ENCODE peak calls at places on chromosomes 16 and 17, in six cellular contexts. A is H1, K is IMR-90, T is colonic mucosa, I is Caco-2, M is HepG2. Y is an unnamed sample. For H3K27me3, the result is how much of the 10 kb centered on the place peaks cover.

GRCh38 chr17:68432086-68432864 is 25.0 kb downstream of the WIPI1 start:
- DNase-seq in A (no peak), T (no peak), I (no peak), K (no peak), M (no peak), Y (no peak)

GRCh38 chr17:20612635-20613034 is 33.1 kb downstream of the CDRT15L2 start:
- DNase-seq in K (no peak), M (no peak), I (no peak), T (no peak), A (no peak), Y (no peak)

GRCh38 chr16:57807252-57807967 is 5.1 kb upstream of the KIFC3 start:
- DNase-seq in K (no peak), I (no peak), A (no peak), T (no peak), M (no peak), Y (no peak)

GRCh38 chr16:68069511-68070248 is 15.5 kb upstream of the NFATC3 start:
- DNase-seq in I (no peak), A (peak), M (no peak), K (no peak), T (peak), Y (no peak)

GRCh38 chr16:11949527-11949926 is 7.7 kb upstream of the NPIPB2 start:
- DNase-seq in T (no peak), M (peak), K (peak), I (peak), A (peak), Y (peak)

GRCh38 chr17:55911186-55911585 is 160.3 kb downstream of the PCTP start:
- DNase-seq in M (no peak), A (no peak), K (no peak), T (no peak), I (no peak), Y (no peak)

GRCh38 chr17:81097134-81097942 is 62.4 kb downstream of the BAIAP2 start:
- DNase-seq in M (peak), I (no peak), A (peak), T (peak), K (peak), Y (peak)

GRCh38 chr17:30344283-30345088 is 10.6 kb upstream of the TMIGD1 start:
- DNase-seq in K (peak), M (peak), I (peak), T (peak), A (no peak), Y (no peak)

GRCh38 chr16:18931756-18932155 is 5.5 kb upstream of the SMG1 start:
- DNase-seq in K (no peak), A (no peak), T (no peak), I (no peak), M (peak), Y (no peak)

GRCh38 chr16:48128769-48129168 is 27.0 kb downstream of the ABCC12 start:
- DNase-seq in M (no peak), A (no peak), I (no peak), T (no peak), K (no peak), Y (no peak)

GRCh38 chr16:84699712-84700517 is at the start of gene USP10:
- DNase-seq in M (peak), A (peak), K (peak), T (peak), I (peak), Y (peak)

GRCh38 chr17:47934856-47935255 is 6.5 kb upstream of the PNPO start:
- DNase-seq in A (no peak), M (no peak), K (peak), I (no peak), T (no peak), Y (no peak)

GRCh38 chr17:19391432-19391831 is 4.4 kb upstream of the MFAP4 start:
- DNase-seq in M (no peak), T (no peak), I (no peak), K (no peak), A (no peak), Y (no peak)

GRCh38 chr16:89476811-89477261 is 13.5 kb downstream of the ANKRD11 start:
- DNase-seq in K (no peak), I (no peak), A (no peak), T (no peak), M (no peak), Y (no peak)

GRCh38 chr16:19179890-19180490 is 11.9 kb downstream of the SYT17 start:
- DNase-seq in K (peak), M (peak), I (peak), T (peak), A (peak), Y (peak)

GRCh38 chr17:16215965-16216316 is 607 bp upstream of the NCOR1 start:
- DNase-seq in I (peak), M (peak), A (no peak), K (no peak), T (peak), Y (no peak)

GRCh38 chr16:88888057-88888777 is 21.8 kb upstream of the PABPN1L start:
- DNase-seq in I (no peak), K (no peak), A (no peak), M (no peak), T (no peak), Y (no peak)

GRCh38 chr17:50483266-50483665 is 4.6 kb downstream of the RSAD1 start:
- DNase-seq in M (no peak), I (no peak), T (no peak), K (no peak), A (no peak), Y (no peak)

GRCh38 chr17:58339775-58340622 is 11.4 kb upstream of the TSPOAP1 start:
- DNase-seq in I (no peak), A (no peak), M (no peak), K (no peak), T (no peak), Y (no peak)

GRCh38 chr17:73090396-73091202 is 1.9 kb downstream of the SLC39A11 start:
- DNase-seq in I (no peak), A (no peak), T (no peak), M (peak), K (no peak), Y (no peak)

GRCh38 chr17:40224707-40225092 is 5.6 kb downstream of the WIPF2 start:
- DNase-seq in I (no peak), A (no peak), K (peak), M (no peak), T (peak), Y (no peak)

GRCh38 chr17:16150251-16150859 is 65.0 kb downstream of the NCOR1 start:
- DNase-seq in T (no peak), I (no peak), M (no peak), A (no peak), K (peak), Y (no peak)

GRCh38 chr16:57736419-57737281 is 1.1 kb downstream of the KATNB1 start:
- DNase-seq in T (peak), M (peak), A (no peak), K (peak), I (peak), Y (no peak)

GRCh38 chr17:76529643-76530488 is 7.6 kb downstream of the CYGB start:
- DNase-seq in M (peak), I (no peak), K (peak), T (peak), A (peak), Y (no peak)

GRCh38 chr17:16297367-16298139 is 55.7 kb downstream of the CENPV start:
- DNase-seq in M (peak), K (no peak), A (peak), T (peak), I (peak), Y (no peak)

GRCh38 chr16:69190598-69190997 is 3.6 kb downstream of the SNTB2 start:
- DNase-seq in M (no peak), K (no peak), I (no peak), A (no peak), T (no peak), Y (no peak)

GRCh38 chr17:17693253-17693954 is 12.1 kb downstream of the RAI1 start:
- DNase-seq in K (no peak), M (peak), I (peak), T (peak), A (no peak), Y (no peak)

GRCh38 chr17:17693955-17694228 is 12.6 kb downstream of the RAI1 start:
- DNase-seq in M (no peak), T (no peak), I (no peak), A (no peak), K (no peak), Y (no peak)

GRCh38 chr17:17692353-17693252 is 11.3 kb downstream of the RAI1 start:
- DNase-seq in M (peak), A (no peak), I (no peak), K (no peak), T (no peak), Y (no peak)

GRCh38 chr17:17696075-17696474 is 14.8 kb downstream of the RAI1 start:
- DNase-seq in I (no peak), K (no peak), T (no peak), A (no peak), M (no peak), Y (no peak)

DNA sequence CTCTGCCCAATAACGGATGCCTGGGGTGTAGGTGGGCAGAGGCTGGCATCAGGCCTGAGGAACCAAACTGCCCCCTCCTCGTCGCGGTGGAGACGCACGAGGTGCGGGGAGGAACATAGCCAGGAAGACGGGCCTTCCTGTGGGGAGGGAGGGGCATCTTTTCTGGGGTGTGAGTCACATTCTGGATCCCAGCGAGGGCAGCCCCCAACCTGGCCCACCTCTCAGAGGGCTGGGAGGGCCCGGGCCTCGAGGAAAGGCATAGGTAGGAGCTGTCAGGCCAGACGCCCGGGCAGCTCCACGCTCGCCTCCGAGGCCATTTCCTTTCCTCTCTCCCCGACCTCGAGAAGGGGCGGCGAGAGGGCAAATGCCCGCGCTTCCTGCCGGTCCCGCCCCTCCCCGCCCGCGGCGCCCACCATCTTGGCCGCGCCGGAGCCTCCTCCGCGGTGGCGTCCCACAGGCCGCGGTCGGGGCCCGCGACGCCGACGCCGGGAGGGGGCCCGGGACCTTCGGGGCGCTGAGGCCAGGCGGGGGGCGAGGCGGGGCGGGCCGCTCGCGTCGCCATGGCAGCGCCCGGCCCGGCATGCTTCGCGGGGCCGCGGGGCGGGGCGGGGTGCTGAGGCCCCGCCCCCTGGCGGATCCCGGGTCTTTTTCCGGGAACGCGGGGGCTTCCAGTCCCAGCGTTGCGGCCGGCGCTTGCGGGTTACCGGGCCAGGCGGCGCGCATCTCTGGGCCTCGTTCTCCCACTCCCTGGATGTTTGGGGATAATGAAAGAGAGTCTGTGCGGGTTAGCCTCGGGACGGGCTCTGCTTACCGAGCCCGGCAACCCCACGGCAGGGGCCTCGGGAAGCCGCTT is 13.2 kb downstream of the RAI1 start:
- DNase-seq in T (peak), K (peak), A (peak), I (peak), M (peak), Y (no peak)
- H3K27me3 ChIP-seq in T (under half), K (under half), A (under half), I (under half), M (under half), Y (under half)

GRCh38 chr16:82055728-82056549 is 20.9 kb downstream of the HSD17B2 start:
- DNase-seq in I (no peak), T (no peak), A (no peak), M (peak), K (no peak), Y (no peak)
- H3K27me3 ChIP-seq in I (under half), T (under half), A (under half), M (under half), K (under half), Y (under half)

GRCh38 chr17:38710603-38710962 is 5.5 kb downstream of the MLLT6 start:
- DNase-seq in I (no peak), K (no peak), M (no peak), A (no peak), T (no peak), Y (no peak)
- H3K27me3 ChIP-seq in I (under half), K (under half), M (under half), A (under half), T (under half), Y (under half)

GRCh38 chr17:36732351-36732750 is 131.0 kb downstream of the MRM1 start:
- DNase-seq in I (no peak), M (no peak), T (no peak), A (no peak), K (no peak), Y (no peak)
- H3K27me3 ChIP-seq in I (under half), M (half or more), T (under half), A (under half), K (under half), Y (half or more)

DNA sequence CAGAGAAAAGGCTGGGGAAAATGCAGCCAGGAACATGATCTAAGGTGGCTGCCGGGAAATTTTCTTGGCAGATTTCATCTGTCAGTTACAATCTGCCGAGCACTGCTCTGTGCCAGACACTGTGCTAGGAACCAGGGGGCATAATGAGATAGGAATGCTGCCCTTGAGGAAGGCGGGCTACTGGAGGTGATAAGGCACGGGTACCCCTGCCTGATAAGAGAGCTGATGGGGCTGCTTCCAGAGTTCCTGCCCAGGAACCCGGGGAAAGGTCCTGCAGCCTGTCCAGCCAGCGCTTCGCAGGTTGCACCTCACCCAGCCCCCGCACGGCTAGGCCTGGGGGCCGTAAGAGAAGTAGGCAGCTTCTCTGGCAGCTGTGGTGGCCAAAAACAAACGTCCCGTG is 3.1 kb downstream of the SCNN1G start:
- DNase-seq in M (no peak), I (no peak), A (no peak), T (no peak), K (no peak), Y (no peak)
- H3K27me3 ChIP-seq in M (half or more), I (under half), A (under half), T (under half), K (under half), Y (half or more)

GRCh38 chr17:36879027-36879426 is 58.2 kb upstream of the LHX1 start:
- DNase-seq in T (no peak), I (no peak), K (no peak), M (no peak), A (no peak), Y (no peak)

GRCh38 chr17:36880506-36880905 is 56.8 kb upstream of the LHX1 start:
- DNase-seq in M (no peak), A (no peak), K (no peak), T (no peak), I (no peak), Y (no peak)

GRCh38 chr17:36879599-36880255 is 57.5 kb upstream of the LHX1 start:
- DNase-seq in M (no peak), A (no peak), K (no peak), T (no peak), I (no peak), Y (no peak)

GRCh38 chr17:36878216-36878615 is 59.1 kb upstream of the LHX1 start:
- DNase-seq in K (no peak), I (no peak), T (no peak), M (no peak), A (no peak), Y (no peak)

GRCh38 chr17:36881323-36881722 is 56.0 kb upstream of the LHX1 start:
- DNase-seq in I (no peak), M (no peak), T (no peak), K (no peak), A (no peak), Y (no peak)
- H3K27me3 ChIP-seq in I (under half), M (under half), T (under half), K (under half), A (under half), Y (under half)

GRCh38 chr17:65371702-65372101 is 189.7 kb downstream of the AXIN2 start:
- DNase-seq in I (no peak), K (no peak), A (no peak), T (peak), M (no peak), Y (no peak)
- H3K27me3 ChIP-seq in I (under half), K (under half), A (under half), T (under half), M (under half), Y (under half)

GRCh38 chr17:60147553-60148241 is 2.1 kb upstream of the CA4 start:
- DNase-seq in T (peak), A (no peak), K (no peak), I (peak), M (no peak), Y (no peak)
- H3K27me3 ChIP-seq in T (under half), A (under half), K (half or more), I (under half), M (half or more), Y (under half)

DNA sequence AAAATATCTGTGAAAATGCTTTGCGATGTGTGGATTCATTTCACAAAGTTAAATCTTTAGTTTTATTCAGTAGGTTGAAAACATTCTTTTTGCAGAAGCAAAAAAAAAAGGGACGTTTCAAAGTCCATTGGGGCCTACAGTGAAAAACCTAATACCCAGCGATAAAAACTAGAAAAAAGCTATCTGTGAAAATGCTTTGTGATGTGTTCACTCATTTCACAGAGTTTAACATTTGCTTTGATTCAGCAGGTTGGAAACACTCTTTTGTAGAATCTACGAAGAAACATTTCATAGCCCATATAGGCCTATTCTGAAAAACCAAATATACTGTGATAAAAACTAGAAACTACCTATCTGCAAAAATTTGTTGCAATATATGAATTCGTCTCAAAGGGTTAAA is 113.6 kb upstream of the WSB1 start:
- DNase-seq in T (no peak), I (no peak), M (no peak), A (no peak), K (no peak), Y (no peak)
- H3K27me3 ChIP-seq in T (under half), I (under half), M (under half), A (under half), K (under half), Y (under half)

GRCh38 chr16:86291491-86291890 is 218.8 kb upstream of the FOXF1 start:
- DNase-seq in T (no peak), M (no peak), I (no peak), K (no peak), A (peak), Y (no peak)
- H3K27me3 ChIP-seq in T (under half), M (half or more), I (under half), K (under half), A (under half), Y (half or more)

Y was measured in neuronal stem cell.